ENCODE peak calls at places on chromosomes 13 and 19, in nine cellular contexts. One of them, this sample, is unnamed.

GRCh38 chr13:72774019-72774418 is 7.7 kb downstream of the DIS3 start:
- DNase-seq in lung: no peak
- DNase-seq in thoracic aorta: no peak
- DNase-seq in stomach: no peak
- DNase-seq in OCI-LY7: no peak
- DNase-seq in thyroid gland: no peak
- DNase-seq in A549: no peak
- DNase-seq in heart right ventricle: no peak
- DNase-seq in cardiac fibroblast: peak
- DNase-seq in this sample: no peak

GRCh38 chr19:21680679-21681078 is 86.7 kb downstream of the ZNF100 start:
- DNase-seq in lung: no peak
- DNase-seq in thyroid gland: no peak
- DNase-seq in A549: no peak
- DNase-seq in heart right ventricle: no peak
- DNase-seq in stomach: no peak
- DNase-seq in thoracic aorta: no peak
- DNase-seq in OCI-LY7: no peak
- DNase-seq in cardiac fibroblast: no peak
- DNase-seq in this sample: no peak

GRCh38 chr13:29583073-29583785 is 12.3 kb downstream of the SLC7A1 start:
- DNase-seq in lung: no peak
- DNase-seq in cardiac fibroblast: peak
- DNase-seq in OCI-LY7: no peak
- DNase-seq in stomach: no peak
- DNase-seq in heart right ventricle: no peak
- DNase-seq in thoracic aorta: no peak
- DNase-seq in A549: no peak
- DNase-seq in thyroid gland: no peak
- DNase-seq in this sample: no peak

GRCh38 chr13:97914537-97914936 is 38.9 kb upstream of the IPO5 start:
- DNase-seq in stomach: no peak
- DNase-seq in cardiac fibroblast: peak
- DNase-seq in A549: no peak
- DNase-seq in OCI-LY7: no peak
- DNase-seq in heart right ventricle: no peak
- DNase-seq in lung: no peak
- DNase-seq in thyroid gland: no peak
- DNase-seq in thoracic aorta: no peak
- DNase-seq in this sample: no peak

GRCh38 chr13:102195566-102196462 is 206.0 kb downstream of the FGF14 start:
- DNase-seq in thyroid gland: no peak
- DNase-seq in OCI-LY7: no peak
- DNase-seq in A549: no peak
- DNase-seq in stomach: no peak
- DNase-seq in thoracic aorta: no peak
- DNase-seq in lung: no peak
- DNase-seq in heart right ventricle: no peak
- DNase-seq in cardiac fibroblast: peak
- DNase-seq in this sample: no peak

GRCh38 chr19:29576761-29577661 is 29.1 kb upstream of the POP4 start:
- DNase-seq in thoracic aorta: no peak
- DNase-seq in cardiac fibroblast: peak
- DNase-seq in OCI-LY7: no peak
- DNase-seq in thyroid gland: no peak
- DNase-seq in stomach: no peak
- DNase-seq in A549: no peak
- DNase-seq in lung: no peak
- DNase-seq in heart right ventricle: no peak
- DNase-seq in this sample: no peak

GRCh38 chr13:83905641-83906040 is 23.4 kb upstream of the SLITRK1 start:
- DNase-seq in A549: no peak
- DNase-seq in stomach: no peak
- DNase-seq in heart right ventricle: no peak
- DNase-seq in cardiac fibroblast: no peak
- DNase-seq in lung: no peak
- DNase-seq in OCI-LY7: no peak
- DNase-seq in thoracic aorta: no peak
- DNase-seq in thyroid gland: no peak
- DNase-seq in this sample: no peak

GRCh38 chr13:26254583-26255102 is 714 bp downstream of the CDK8 start:
- DNase-seq in thyroid gland: peak
- DNase-seq in OCI-LY7: peak
- DNase-seq in A549: peak
- DNase-seq in cardiac fibroblast: peak
- DNase-seq in stomach: peak
- DNase-seq in thoracic aorta: peak
- DNase-seq in lung: peak
- DNase-seq in heart right ventricle: peak
- DNase-seq in this sample: peak

GRCh38 chr13:78133511-78133910 is 214.9 kb upstream of the EDNRB start:
- DNase-seq in A549: no peak
- DNase-seq in cardiac fibroblast: no peak
- DNase-seq in thoracic aorta: no peak
- DNase-seq in lung: no peak
- DNase-seq in thyroid gland: no peak
- DNase-seq in heart right ventricle: no peak
- DNase-seq in OCI-LY7: no peak
- DNase-seq in stomach: no peak
- DNase-seq in this sample: no peak

GRCh38 chr13:45811891-45812583 is 39.5 kb downstream of the SIAH3 start:
- DNase-seq in cardiac fibroblast: no peak
- DNase-seq in lung: no peak
- DNase-seq in A549: no peak
- DNase-seq in thyroid gland: no peak
- DNase-seq in stomach: no peak
- DNase-seq in thoracic aorta: no peak
- DNase-seq in OCI-LY7: no peak
- DNase-seq in heart right ventricle: no peak
- DNase-seq in this sample: peak

GRCh38 chr13:98975822-98976261 is 2.0 kb downstream of the DOCK9 start:
- DNase-seq in thoracic aorta: no peak
- DNase-seq in heart right ventricle: no peak
- DNase-seq in cardiac fibroblast: peak
- DNase-seq in thyroid gland: no peak
- DNase-seq in stomach: no peak
- DNase-seq in OCI-LY7: peak
- DNase-seq in A549: no peak
- DNase-seq in lung: no peak
- DNase-seq in this sample: no peak

GRCh38 chr13:23159587-23160240 is 21.1 kb upstream of the SGCG start:
- DNase-seq in thoracic aorta: no peak
- DNase-seq in OCI-LY7: no peak
- DNase-seq in lung: no peak
- DNase-seq in stomach: no peak
- DNase-seq in A549: no peak
- DNase-seq in heart right ventricle: no peak
- DNase-seq in thyroid gland: no peak
- DNase-seq in cardiac fibroblast: no peak
- DNase-seq in this sample: no peak
- TF ChIP-seq CTCF in thoracic aorta: no peak
- TF ChIP-seq CTCF in OCI-LY7: no peak
- TF ChIP-seq CTCF in lung: no peak
- TF ChIP-seq CTCF in stomach: no peak
- TF ChIP-seq CTCF in A549: no peak
- TF ChIP-seq CTCF in heart right ventricle: no peak
- TF ChIP-seq CTCF in thyroid gland: no peak
- TF ChIP-seq CTCF in cardiac fibroblast: no peak
- TF ChIP-seq CTCF in this sample: no peak

GRCh38 chr19:37506387-37507166 is at the start of gene ZNF793:
- DNase-seq in thoracic aorta: peak
- DNase-seq in A549: no peak
- DNase-seq in cardiac fibroblast: peak
- DNase-seq in OCI-LY7: peak
- DNase-seq in thyroid gland: peak
- DNase-seq in heart right ventricle: peak
- DNase-seq in lung: peak
- DNase-seq in stomach: peak
- DNase-seq in this sample: peak
- TF ChIP-seq CTCF in thoracic aorta: no peak
- TF ChIP-seq CTCF in A549: no peak
- TF ChIP-seq CTCF in cardiac fibroblast: no peak
- TF ChIP-seq CTCF in OCI-LY7: no peak
- TF ChIP-seq CTCF in thyroid gland: no peak
- TF ChIP-seq CTCF in heart right ventricle: no peak
- TF ChIP-seq CTCF in lung: no peak
- TF ChIP-seq CTCF in stomach: no peak
- TF ChIP-seq CTCF in this sample: no peak

DNA sequence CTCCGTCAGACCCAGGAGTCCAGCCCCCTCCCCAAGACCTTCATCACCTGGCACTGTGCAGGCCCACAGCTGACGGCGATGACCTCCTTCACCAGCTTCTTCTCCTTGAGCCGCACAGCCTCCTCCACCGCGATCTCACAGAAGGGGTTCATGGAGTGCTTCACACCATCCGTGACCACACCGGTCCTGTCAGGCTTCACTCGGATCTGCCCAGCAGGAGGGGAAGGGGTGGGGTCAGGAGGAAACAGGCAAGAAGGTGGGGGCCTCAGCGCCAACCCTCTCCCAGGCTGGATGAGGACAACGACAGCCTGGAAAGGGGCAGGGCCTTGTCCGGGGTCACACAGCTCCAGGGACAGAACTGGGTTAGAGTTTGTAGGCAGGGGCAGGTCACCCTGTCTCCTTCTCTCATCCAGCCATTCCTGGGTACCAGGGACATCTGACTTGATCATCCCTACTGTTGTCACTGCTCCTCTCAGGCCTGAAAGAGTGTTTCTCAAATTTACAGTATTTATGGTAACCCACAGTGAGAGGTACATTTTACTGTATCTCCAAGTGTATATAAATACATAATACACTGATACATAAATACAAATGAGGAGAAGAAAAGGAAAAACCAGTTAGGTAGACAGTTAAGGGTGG is 12.0 kb downstream of the ETFB start:
- DNase-seq in heart right ventricle: no peak
- DNase-seq in cardiac fibroblast: no peak
- DNase-seq in lung: no peak
- DNase-seq in thyroid gland: no peak
- DNase-seq in A549: no peak
- DNase-seq in stomach: no peak
- DNase-seq in thoracic aorta: no peak
- DNase-seq in OCI-LY7: no peak
- DNase-seq in this sample: no peak
- TF ChIP-seq CTCF in heart right ventricle: no peak
- TF ChIP-seq CTCF in cardiac fibroblast: no peak
- TF ChIP-seq CTCF in lung: no peak
- TF ChIP-seq CTCF in thyroid gland: no peak
- TF ChIP-seq CTCF in A549: no peak
- TF ChIP-seq CTCF in stomach: no peak
- TF ChIP-seq CTCF in thoracic aorta: no peak
- TF ChIP-seq CTCF in OCI-LY7: no peak
- TF ChIP-seq CTCF in this sample: no peak

DNA sequence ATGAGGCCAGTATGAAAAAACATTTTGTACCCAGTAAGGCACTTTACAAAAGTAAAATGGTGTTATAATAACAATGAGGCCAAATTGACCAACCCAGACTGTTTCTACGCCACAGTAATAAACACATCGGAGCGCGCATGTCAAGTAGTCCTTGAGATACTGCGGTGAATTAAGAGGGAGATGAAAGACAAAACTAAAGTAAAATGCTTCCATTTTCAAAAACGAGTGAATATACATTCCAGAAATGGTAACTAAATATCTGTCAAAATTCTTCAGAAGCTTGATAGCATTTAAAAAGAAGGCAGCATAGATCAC is 19.0 kb downstream of the N4BP2L1 start:
- DNase-seq in OCI-LY7: no peak
- DNase-seq in cardiac fibroblast: no peak
- DNase-seq in thoracic aorta: no peak
- DNase-seq in stomach: no peak
- DNase-seq in heart right ventricle: no peak
- DNase-seq in lung: no peak
- DNase-seq in thyroid gland: peak
- DNase-seq in A549: no peak
- DNase-seq in this sample: no peak
- TF ChIP-seq CTCF in OCI-LY7: no peak
- TF ChIP-seq CTCF in cardiac fibroblast: no peak
- TF ChIP-seq CTCF in thoracic aorta: no peak
- TF ChIP-seq CTCF in stomach: no peak
- TF ChIP-seq CTCF in heart right ventricle: no peak
- TF ChIP-seq CTCF in lung: no peak
- TF ChIP-seq CTCF in thyroid gland: no peak
- TF ChIP-seq CTCF in A549: no peak
- TF ChIP-seq CTCF in this sample: no peak

GRCh38 chr13:112227031-112227430 is 149.1 kb upstream of the SPACA7 start:
- DNase-seq in thyroid gland: no peak
- DNase-seq in cardiac fibroblast: no peak
- DNase-seq in stomach: no peak
- DNase-seq in thoracic aorta: no peak
- DNase-seq in heart right ventricle: no peak
- DNase-seq in lung: no peak
- DNase-seq in OCI-LY7: no peak
- DNase-seq in A549: no peak
- DNase-seq in this sample: no peak
- TF ChIP-seq CTCF in thyroid gland: no peak
- TF ChIP-seq CTCF in cardiac fibroblast: no peak
- TF ChIP-seq CTCF in stomach: no peak
- TF ChIP-seq CTCF in thoracic aorta: no peak
- TF ChIP-seq CTCF in heart right ventricle: no peak
- TF ChIP-seq CTCF in lung: no peak
- TF ChIP-seq CTCF in OCI-LY7: no peak
- TF ChIP-seq CTCF in A549: no peak
- TF ChIP-seq CTCF in this sample: no peak

DNA sequence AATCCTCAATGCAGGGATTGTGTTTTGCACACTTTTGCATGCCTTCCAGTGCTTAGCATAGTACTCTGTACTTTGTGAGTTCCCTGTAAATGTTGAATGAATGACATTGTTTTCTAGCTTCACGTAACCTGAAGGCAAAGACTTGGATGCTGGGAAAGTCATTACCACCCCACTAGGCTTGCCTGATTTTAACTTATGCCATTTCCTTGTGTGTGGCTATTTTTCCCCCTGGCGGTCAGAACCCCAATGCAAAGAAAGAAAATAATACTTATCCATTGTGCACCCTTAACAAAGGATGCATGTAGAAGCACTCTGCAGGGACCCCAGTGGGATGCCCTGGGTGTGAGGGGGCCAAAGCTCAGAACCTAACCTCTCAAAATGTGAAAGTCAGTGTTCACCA is 1.2 kb upstream of the ENOX1 start:
- DNase-seq in OCI-LY7: peak
- DNase-seq in thoracic aorta: no peak
- DNase-seq in lung: no peak
- DNase-seq in heart right ventricle: no peak
- DNase-seq in thyroid gland: no peak
- DNase-seq in A549: peak
- DNase-seq in stomach: no peak
- DNase-seq in cardiac fibroblast: peak
- DNase-seq in this sample: no peak
- TF ChIP-seq CTCF in OCI-LY7: peak
- TF ChIP-seq CTCF in thoracic aorta: peak
- TF ChIP-seq CTCF in lung: no peak
- TF ChIP-seq CTCF in heart right ventricle: peak
- TF ChIP-seq CTCF in thyroid gland: no peak
- TF ChIP-seq CTCF in A549: peak
- TF ChIP-seq CTCF in stomach: no peak
- TF ChIP-seq CTCF in cardiac fibroblast: peak
- TF ChIP-seq CTCF in this sample: no peak

GRCh38 chr13:75760182-75760981 is 124.3 kb downstream of the LMO7 start:
- DNase-seq in heart right ventricle: no peak
- DNase-seq in cardiac fibroblast: peak
- DNase-seq in lung: peak
- DNase-seq in thoracic aorta: no peak
- DNase-seq in thyroid gland: peak
- DNase-seq in stomach: peak
- DNase-seq in A549: peak
- DNase-seq in OCI-LY7: no peak
- DNase-seq in this sample: no peak
- TF ChIP-seq CTCF in heart right ventricle: no peak
- TF ChIP-seq CTCF in cardiac fibroblast: no peak
- TF ChIP-seq CTCF in lung: no peak
- TF ChIP-seq CTCF in thoracic aorta: no peak
- TF ChIP-seq CTCF in thyroid gland: peak
- TF ChIP-seq CTCF in stomach: no peak
- TF ChIP-seq CTCF in A549: no peak
- TF ChIP-seq CTCF in OCI-LY7: no peak
- TF ChIP-seq CTCF in this sample: no peak

This sample was measured in omental fat pad.